ENCODE peak calls at places on chromosomes 11 and 22, in six cellular contexts. Z is hepatocyte, H is fibroblast of lung, T is HCT116, D is PC-9, Q is mammary epithelial cell. L is an unnamed sample.

GRCh38 chr11:105632316-105632715 is 22.4 kb downstream of the GRIA4 start:
- DNase-seq in Z (no peak), T (no peak), D (no peak), Q (no peak), H (no peak), L (no peak)

GRCh38 chr22:22855617-22856308 is 31.9 kb upstream of the IGLL5 start:
- DNase-seq in T (no peak), H (no peak), Z (peak; percentile 52), Q (no peak), D (no peak), L (peak; percentile 75)

GRCh38 chr11:130623909-130624668 is 175.6 kb downstream of the ADAMTS15 start:
- DNase-seq in D (no peak), H (peak; percentile 48), Q (no peak), Z (peak; percentile 44), T (no peak), L (no peak)

GRCh38 chr11:61645179-61645868 is 34.9 kb upstream of the DAGLA start:
- DNase-seq in H (peak; percentile 9), Z (no peak), D (no peak), T (no peak), Q (no peak), L (no peak)

GRCh38 chr22:49208768-49209252 is 618.9 kb downstream of the BRD1 start:
- DNase-seq in T (no peak), H (no peak), D (no peak), Q (no peak), Z (peak; percentile 29), L (no peak)

GRCh38 chr11:70671611-70672010 is 273.3 kb downstream of the CTTN start:
- DNase-seq in T (no peak), Z (no peak), Q (no peak), D (no peak), H (no peak), L (no peak)

GRCh38 chr11:7060828-7061227 is 28.0 kb upstream of the RBMXL2 start:
- DNase-seq in H (peak; percentile 44), T (no peak), D (peak; percentile 43), Q (peak; percentile 17), Z (no peak), L (no peak)

GRCh38 chr11:119905162-119905561 is 176.2 kb upstream of the NECTIN1 start:
- DNase-seq in H (no peak), Z (no peak), Q (no peak), D (no peak), T (no peak), L (no peak)

GRCh38 chr22:23058063-23058462 is 12.3 kb upstream of the GNAZ start:
- DNase-seq in D (no peak), Z (peak; percentile 1), T (no peak), H (no peak), Q (no peak), L (peak; percentile 9)

GRCh38 chr11:33778682-33779081 is 4.4 kb upstream of the FBXO3 start:
- DNase-seq in D (no peak), Q (no peak), H (peak; percentile 91), Z (peak; percentile 51), T (no peak), L (peak; percentile 44)

GRCh38 chr11:130209944-130210854 is 50.6 kb downstream of the ST14 start:
- DNase-seq in T (no peak), D (no peak), Q (no peak), H (no peak), Z (no peak), L (no peak)

GRCh38 chr11:63802637-63803414 is 10.4 kb upstream of the SPINDOC start:
- DNase-seq in Z (no peak), H (peak; percentile 30), Q (peak; percentile 76), D (peak; percentile 95), T (peak; percentile 72), L (no peak)

GRCh38 chr11:27187848-27188621 is 147.4 kb downstream of the BBOX1 start:
- DNase-seq in H (no peak), Q (no peak), D (no peak), Z (peak; percentile 51), T (no peak), L (no peak)

GRCh38 chr11:32388871-32389770 is 46.2 kb downstream of the WT1 start:
- DNase-seq in Q (no peak), H (no peak), D (no peak), T (no peak), Z (no peak), L (no peak)

GRCh38 chr11:133718238-133718637 is 127.1 kb downstream of the SPATA19 start:
- DNase-seq in H (no peak), D (no peak), Z (no peak), T (no peak), Q (no peak), L (no peak)

GRCh38 chr11:111291764-111292163 is 6.6 kb upstream of the POU2AF3 start:
- DNase-seq in Q (no peak), T (no peak), D (no peak), H (no peak), Z (no peak), L (no peak)

GRCh38 chr11:125062931-125063428 is at the start of gene SLC37A2:
- DNase-seq in H (peak; percentile 61), T (no peak), Z (peak; percentile 82), D (peak; percentile 68), Q (peak; percentile 81), L (peak; percentile 80)
- TF ChIP-seq EZH2 in H (no peak), T (no peak), Z (no peak), D (no peak), Q (no peak), L (peak; percentile 18)

GRCh38 chr11:3156282-3156660 is 8.8 kb downstream of the OSBPL5 start:
- DNase-seq in D (no peak), Q (no peak), T (no peak), Z (peak; percentile 51), H (no peak), L (no peak)

GRCh38 chr11:3156661-3157311 is 8.3 kb downstream of the OSBPL5 start:
- DNase-seq in D (no peak), Z (no peak), H (no peak), T (no peak), Q (no peak), L (no peak)

GRCh38 chr11:3154001-3154599 is 11.0 kb downstream of the OSBPL5 start:
- DNase-seq in D (no peak), T (no peak), H (peak; percentile 34), Z (no peak), Q (no peak), L (no peak)

GRCh38 chr11:3155691-3156258 is 9.3 kb downstream of the OSBPL5 start:
- DNase-seq in Q (no peak), T (no peak), Z (no peak), D (no peak), H (peak; percentile 29), L (no peak)

DNA sequence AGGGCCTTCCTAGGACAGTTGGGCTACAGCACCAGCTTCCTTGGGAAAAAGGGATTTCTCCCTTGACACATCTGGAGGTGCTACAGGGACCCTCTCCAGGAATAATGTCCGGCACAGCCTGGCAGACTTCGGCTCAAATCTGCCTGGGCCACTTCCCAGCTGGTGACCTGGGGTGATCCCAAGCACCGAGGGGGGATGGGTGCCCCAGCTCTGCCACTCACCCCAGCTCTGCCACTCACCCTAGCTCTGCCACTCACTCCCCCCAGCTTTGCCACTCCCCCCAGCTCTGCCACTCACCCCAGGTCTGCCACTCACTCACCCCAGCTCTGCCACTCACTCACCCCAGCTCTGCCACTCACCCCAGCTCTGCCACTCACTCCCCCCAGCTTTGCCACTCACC is 9.9 kb downstream of the OSBPL5 start:
- DNase-seq in T (no peak), Z (no peak), H (no peak), Q (no peak), D (no peak), L (no peak)
- H4K20me1 ChIP-seq in T (no peaks in the 10 kb centered on the region), Z (peaks cover 9% of the 10 kb centered on the region), H (no peaks in the 10 kb centered on the region), Q (no peaks in the 10 kb centered on the region), D (no peaks in the 10 kb centered on the region), L (no peaks in the 10 kb centered on the region)

DNA sequence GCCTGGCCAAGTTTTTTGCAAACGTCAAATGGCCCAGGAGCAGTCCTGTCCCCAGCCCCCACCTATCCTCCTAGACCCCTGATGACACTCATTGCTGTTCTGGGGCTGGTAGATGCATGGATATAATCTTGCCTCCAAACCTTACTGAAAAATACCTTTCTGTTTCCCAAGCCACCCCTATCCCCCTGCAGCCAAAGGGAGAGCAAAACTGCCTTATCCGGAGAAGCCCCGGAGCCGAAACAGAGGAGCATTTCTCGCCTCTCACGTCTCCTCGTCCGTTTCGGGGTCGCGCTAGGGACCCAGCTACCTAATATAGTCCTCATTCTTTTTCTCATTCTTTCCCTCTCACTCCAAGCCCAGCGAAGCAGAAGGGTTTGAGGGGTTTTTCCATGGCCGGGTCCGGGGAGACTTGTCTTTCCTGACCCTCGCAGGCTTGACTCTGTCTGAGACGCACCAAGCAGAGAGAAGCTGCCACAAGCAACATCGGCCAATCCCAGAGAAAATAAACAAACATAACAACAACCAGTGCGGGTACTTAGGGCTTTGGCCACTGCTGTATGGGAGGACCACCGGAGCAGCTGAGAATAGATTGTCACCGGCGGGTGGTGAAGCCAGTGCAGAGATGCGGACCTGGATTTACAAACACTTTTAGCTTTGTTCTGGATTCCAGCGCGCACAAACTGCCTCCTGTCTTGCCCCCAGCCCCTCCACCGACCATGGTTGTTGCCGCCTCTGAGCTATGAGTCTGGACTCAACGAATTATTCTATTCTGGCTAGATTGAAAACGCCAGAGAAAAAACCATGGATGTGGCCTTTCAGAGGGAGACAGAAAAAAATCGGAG is 1.6 kb downstream of the BSX start:
- DNase-seq in Q (no peak), D (no peak), H (no peak), T (no peak), Z (no peak), L (peak; percentile 55)
- TF ChIP-seq EZH2 in Q (peak; percentile 93), D (no peak), H (peak; percentile 96), T (no peak), Z (peak; percentile 51), L (peak; percentile 89)

GRCh38 chr22:50467773-50468440 is 6.9 kb downstream of the SBF1 start:
- DNase-seq in Q (no peak), Z (no peak), H (no peak), T (no peak), D (no peak), L (no peak)
- H4K20me1 ChIP-seq in Q (peaks cover 3% of the 10 kb centered on the region), Z (peaks cover 49% of the 10 kb centered on the region), H (no peaks in the 10 kb centered on the region), T (peaks cover 6% of the 10 kb centered on the region), D (peaks cover 80% of the 10 kb centered on the region), L (peaks cover 33% of the 10 kb centered on the region)

DNA sequence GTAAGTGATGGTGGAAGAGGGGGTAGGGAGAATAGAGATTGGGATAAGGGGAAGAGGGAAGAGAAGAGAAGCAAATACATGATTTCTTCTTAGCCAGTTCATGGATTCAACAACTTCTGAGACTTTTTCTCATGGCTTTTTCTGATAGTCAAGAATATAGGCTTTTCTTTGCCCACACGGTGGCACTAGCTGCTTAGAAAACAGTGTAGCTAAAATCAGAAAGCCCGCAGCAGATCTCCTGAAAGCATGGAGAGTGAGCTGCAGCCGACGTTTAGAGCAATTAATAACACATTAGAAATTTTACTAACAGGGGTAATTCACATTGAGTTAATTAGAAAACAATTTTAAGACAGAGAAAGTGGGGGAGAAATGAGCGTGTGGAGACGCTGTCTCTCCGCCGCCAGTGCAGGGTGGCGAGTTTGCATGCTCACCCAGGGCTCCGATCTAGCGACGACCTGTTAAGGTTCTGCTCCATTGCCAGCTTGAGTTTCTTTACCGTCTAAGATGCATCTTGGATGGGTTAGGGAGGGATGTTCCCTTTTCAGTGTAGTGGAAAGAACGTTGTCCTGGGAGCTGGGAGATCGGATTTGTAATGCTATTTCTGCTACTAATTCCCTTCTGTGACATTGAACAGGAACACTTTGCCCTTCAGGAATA is 3.3 kb upstream of the RAG1 start:
- DNase-seq in Q (peak; percentile 38), T (peak; percentile 24), D (no peak), Z (peak; percentile 77), H (peak; percentile 46), L (peak; percentile 85)
- TF ChIP-seq EZH2 in Q (no peak), T (no peak), D (no peak), Z (no peak), H (peak; percentile 25), L (no peak)

L was measured in GM23338.